ENCODE peak calls at places on chromosomes 5 and 9, in four cellular contexts. H, I, R and U are unnamed samples.

GRCh38 chr5:88644676-88645075 is 238.3 kb downstream of the MEF2C start:
- DNase-seq in H (no peak), I (no peak), R (no peak), U (peak)

GRCh38 chr9:81759680-81760215 is 70.4 kb upstream of the TLE1 start:
- DNase-seq in H (peak), I (no peak), R (no peak), U (peak)

GRCh38 chr9:69155341-69156030 is 18.6 kb upstream of the TJP2 start:
- DNase-seq in H (no peak), I (no peak), R (no peak), U (peak)

GRCh38 chr5:91101777-91102379 is 281.2 kb downstream of the ARRDC3 start:
- DNase-seq in H (peak), I (peak), R (peak), U (peak)

GRCh38 chr5:69368458-69369368 is 607 bp downstream of the AK6 start:
- DNase-seq in H (no peak), I (peak), R (no peak), U (no peak)

GRCh38 chr5:94932259-94932658 is 313.8 kb downstream of the SLF1 start:
- DNase-seq in H (no peak), I (no peak), R (no peak), U (no peak)

GRCh38 chr5:14937277-14937676 is 65.7 kb upstream of the ANKH start:
- DNase-seq in H (no peak), I (no peak), R (no peak), U (no peak)

GRCh38 chr5:143131983-143132382 is 271.5 kb downstream of the NR3C1 start:
- DNase-seq in H (no peak), I (no peak), R (no peak), U (no peak)

GRCh38 chr5:156354571-156354970 is 27.6 kb downstream of the SGCD start:
- DNase-seq in H (no peak), I (no peak), R (no peak), U (no peak)

GRCh38 chr9:96418920-96419690 is 935 bp upstream of the ZNF367 start:
- DNase-seq in H (peak), I (peak), R (peak), U (peak)

GRCh38 chr5:147821791-147822190 is 9.7 kb downstream of the SPINK1 start:
- DNase-seq in H (peak), I (no peak), R (no peak), U (no peak)

GRCh38 chr9:36486454-36486932 is 86.2 kb upstream of the MELK start:
- DNase-seq in H (no peak), I (no peak), R (no peak), U (peak)

GRCh38 chr5:157137691-157138090 is 5.0 kb downstream of the MED7 start:
- DNase-seq in H (no peak), I (no peak), R (no peak), U (no peak)

GRCh38 chr5:850511-851006 is at the start of gene ZDHHC11:
- DNase-seq in H (peak), I (no peak), R (no peak), U (peak)

GRCh38 chr9:16039103-16039987 is 486.5 kb downstream of the CCDC171 start:
- DNase-seq in H (peak), I (peak), R (no peak), U (peak)

GRCh38 chr9:130137870-130138653 is 34.1 kb upstream of the NCS1 start:
- DNase-seq in H (peak), I (no peak), R (peak), U (peak)

GRCh38 chr5:81212211-81212687 is 20.9 kb upstream of the CKMT2 start:
- DNase-seq in H (no peak), I (peak), R (no peak), U (no peak)